ENCODE peak calls at places on chromosomes 2 and 18, in seven cellular contexts. P, R, Z, L, A, B and J are unnamed samples.

GRCh38 chr2:118993392-118993752 is 51.4 kb downstream of the MARCO start:
- DNase-seq in B (no peak), Z (no peak), P (no peak), L (no peak), R (no peak), A (no peak), J (no peak)

GRCh38 chr18:78902795-78903435 is 76.7 kb upstream of the SALL3 start:
- DNase-seq in L (no peak), A (no peak), P (no peak), R (no peak), B (no peak), Z (no peak), J (no peak)

GRCh38 chr2:172253190-172254052 is 150.7 kb upstream of the DLX2 start:
- DNase-seq in Z (no peak), A (peak), P (peak), R (peak), L (peak), B (no peak), J (peak)

GRCh38 chr2:227370791-227371312 is 8.3 kb downstream of the TM4SF20 start:
- DNase-seq in P (no peak), L (no peak), Z (no peak), A (no peak), R (no peak), B (no peak), J (no peak)

GRCh38 chr2:21194147-21194546 is 70.4 kb downstream of the TDRD15 start:
- DNase-seq in R (no peak), P (no peak), L (no peak), Z (no peak), B (no peak), A (no peak), J (no peak)

GRCh38 chr18:62126776-62127175 is 60.1 kb downstream of the PIGN start:
- DNase-seq in A (no peak), L (no peak), P (no peak), R (no peak), B (no peak), Z (no peak), J (no peak)

GRCh38 chr2:209872675-209873074 is 101.0 kb downstream of the UNC80 start:
- DNase-seq in R (no peak), Z (peak), B (peak), A (no peak), P (peak), L (no peak), J (no peak)

GRCh38 chr18:77702686-77703085 is 453.0 kb downstream of the GALR1 start:
- DNase-seq in B (no peak), L (no peak), A (no peak), R (no peak), Z (no peak), P (peak), J (no peak)

GRCh38 chr18:79507546-79508480 is 112.1 kb downstream of the NFATC1 start:
- DNase-seq in L (peak), R (no peak), B (peak), A (peak), Z (peak), P (no peak), J (no peak)

GRCh38 chr2:120007851-120008250 is 5.0 kb upstream of the EPB41L5 start:
- DNase-seq in A (no peak), P (no peak), L (no peak), B (no peak), R (no peak), Z (no peak), J (no peak)

GRCh38 chr18:75183524-75183923 is 25.4 kb downstream of the PTGR3 start:
- DNase-seq in R (peak), B (no peak), A (peak), Z (no peak), L (no peak), P (no peak), J (no peak)

GRCh38 chr2:208929489-208929864 is 494.4 kb upstream of the MAP2 start:
- DNase-seq in Z (no peak), A (no peak), L (no peak), R (no peak), B (no peak), P (no peak), J (no peak)

GRCh38 chr2:25373269-25373981 is 31.7 kb upstream of the DNMT3A start:
- DNase-seq in B (no peak), L (peak), R (no peak), P (no peak), A (peak), Z (peak), J (no peak)

GRCh38 chr18:11268691-11269686 is 119.6 kb upstream of the PIEZO2 start:
- DNase-seq in Z (no peak), A (no peak), P (no peak), B (no peak), L (no peak), R (no peak), J (no peak)

GRCh38 chr2:127046579-127046978 is 60.4 kb downstream of the BIN1 start:
- DNase-seq in B (no peak), A (peak), R (no peak), P (no peak), Z (no peak), L (peak), J (no peak)

GRCh38 chr2:86068098-86069047 is 37.3 kb downstream of the POLR1A start:
- DNase-seq in R (no peak), B (no peak), A (peak), L (peak), P (peak), Z (no peak), J (peak)

GRCh38 chr2:109383505-109384307 is 230.1 kb downstream of the SEPTIN10 start:
- DNase-seq in Z (no peak), R (no peak), B (no peak), P (no peak), L (no peak), A (peak), J (no peak)

GRCh38 chr2:197001921-197002320 is 75.4 kb upstream of the PGAP1 start:
- DNase-seq in B (no peak), L (no peak), R (no peak), Z (no peak), P (no peak), A (no peak), J (no peak)

GRCh38 chr2:62654423-62654791 is 51.1 kb upstream of the EHBP1 start:
- DNase-seq in R (peak), A (no peak), P (peak), B (no peak), Z (no peak), L (no peak), J (no peak)

GRCh38 chr2:237942512-237942897 is 24.3 kb upstream of the UBE2F start:
- DNase-seq in Z (no peak), R (no peak), L (no peak), B (no peak), P (no peak), A (no peak), J (no peak)

GRCh38 chr2:144830543-144830942 is 310.6 kb upstream of the ZEB2 start:
- DNase-seq in L (no peak), B (no peak), R (no peak), Z (no peak), A (no peak), P (no peak), J (no peak)

GRCh38 chr18:55179460-55180195 is 220.4 kb upstream of the CCDC68 start:
- DNase-seq in Z (no peak), L (no peak), A (no peak), P (no peak), R (no peak), B (no peak), J (no peak)

GRCh38 chr2:95165030-95165370 is 609 bp upstream of the ZNF2 start:
- DNase-seq in A (no peak), P (no peak), R (no peak), L (no peak), Z (no peak), B (no peak), J (no peak)

GRCh38 chr18:74468547-74469014 is 11.5 kb upstream of the DIPK1C start:
- DNase-seq in L (no peak), Z (no peak), B (no peak), A (no peak), P (no peak), R (peak), J (no peak)

GRCh38 chr18:57863706-57864105 is 60.6 kb upstream of the ATP8B1 start:
- DNase-seq in Z (no peak), P (no peak), L (no peak), R (no peak), B (no peak), A (no peak), J (no peak)

GRCh38 chr18:55353391-55353790 is 234.6 kb downstream of the TCF4 start:
- DNase-seq in P (no peak), Z (no peak), B (no peak), L (no peak), R (no peak), A (no peak), J (no peak)

GRCh38 chr2:203909192-203909945 is 27.2 kb upstream of the ICOS start:
- DNase-seq in B (peak), Z (no peak), L (no peak), P (peak), A (no peak), R (peak), J (peak)

GRCh38 chr18:22318745-22319407 is 98.8 kb downstream of the CTAGE1 start:
- DNase-seq in Z (no peak), A (no peak), L (no peak), R (no peak), B (no peak), P (no peak), J (no peak)

GRCh38 chr2:204664708-204665121 is 119.4 kb downstream of the PARD3B start:
- DNase-seq in P (peak), Z (no peak), A (no peak), R (peak), B (no peak), L (no peak), J (no peak)

GRCh38 chr18:44626807-44627206 is 53.9 kb upstream of the SETBP1 start:
- DNase-seq in R (no peak), L (no peak), A (no peak), B (no peak), Z (no peak), P (no peak), J (no peak)

GRCh38 chr18:9366126-9366714 is 31.6 kb downstream of the TWSG1 start:
- DNase-seq in R (peak), A (peak), Z (no peak), L (no peak), P (peak), B (peak), J (no peak)

GRCh38 chr2:176583530-176584101 is 314.4 kb downstream of the MTX2 start:
- DNase-seq in L (peak), Z (no peak), R (peak), B (no peak), A (no peak), P (peak), J (no peak)

GRCh38 chr2:176582183-176582582 is 312.9 kb downstream of the MTX2 start:
- DNase-seq in P (no peak), R (no peak), A (no peak), L (no peak), Z (no peak), B (no peak), J (no peak)

GRCh38 chr2:176579608-176580007 is 310.4 kb downstream of the MTX2 start:
- DNase-seq in P (no peak), L (no peak), R (no peak), Z (no peak), B (no peak), A (no peak), J (no peak)

GRCh38 chr2:176582990-176583481 is 313.8 kb downstream of the MTX2 start:
- DNase-seq in Z (no peak), R (peak), L (no peak), B (no peak), A (no peak), P (peak), J (no peak)

GRCh38 chr2:176581557-176582150 is 312.4 kb downstream of the MTX2 start:
- DNase-seq in R (no peak), A (no peak), L (no peak), B (no peak), Z (no peak), P (no peak), J (no peak)
- H3K27ac ChIP-seq in R (no peak), A (no peak), L (no peak), B (no peak), Z (no peak), P (peak), J (no peak)

GRCh38 chr2:71545572-71546274 is 92.4 kb downstream of the DYSF start:
- DNase-seq in Z (no peak), P (peak), L (no peak), A (peak), B (peak), R (no peak), J (peak)
- H3K27ac ChIP-seq in Z (peak), P (no peak), L (peak), A (peak), B (no peak), R (no peak), J (no peak)

GRCh38 chr2:100882645-100883613 is 63.0 kb downstream of the NPAS2 start:
- DNase-seq in R (peak), A (peak), Z (no peak), P (peak), L (no peak), B (no peak), J (no peak)

GRCh38 chr2:100881629-100882028 is 61.7 kb downstream of the NPAS2 start:
- DNase-seq in P (no peak), B (no peak), L (no peak), A (no peak), R (no peak), Z (no peak), J (no peak)

GRCh38 chr2:100879296-100879695 is 59.4 kb downstream of the NPAS2 start:
- DNase-seq in R (no peak), P (no peak), A (no peak), Z (no peak), B (no peak), L (no peak), J (no peak)

GRCh38 chr2:100878000-100878786 is 58.3 kb downstream of the NPAS2 start:
- DNase-seq in B (no peak), P (no peak), A (no peak), Z (no peak), R (no peak), L (peak), J (no peak)

DNA sequence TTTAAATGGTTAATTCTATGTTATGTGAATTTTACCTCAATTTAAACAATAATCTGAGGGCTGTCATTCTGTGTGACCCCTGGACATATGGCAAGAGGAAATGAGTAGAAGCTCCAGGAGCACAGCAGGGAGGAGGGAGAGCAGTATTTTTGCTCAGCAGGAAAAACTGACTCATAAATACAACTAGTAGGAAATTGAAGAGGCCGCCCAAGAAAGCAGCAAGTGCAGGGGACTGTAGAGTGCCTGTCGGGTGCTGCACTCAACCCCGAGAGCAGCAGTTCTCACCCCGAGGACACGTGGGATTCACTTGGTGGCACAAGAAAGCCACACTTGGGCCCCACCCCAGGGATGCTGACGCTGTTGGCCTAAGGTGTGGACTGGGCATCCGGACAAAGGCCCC is 60.8 kb downstream of the NPAS2 start:
- DNase-seq in R (no peak), L (no peak), B (no peak), A (no peak), P (no peak), Z (no peak), J (no peak)
- H3K27ac ChIP-seq in R (no peak), L (no peak), B (no peak), A (no peak), P (peak), Z (no peak), J (no peak)

GRCh38 chr2:217360781-217361485 is 501.1 kb upstream of the TNP1 start:
- DNase-seq in P (peak), L (peak), Z (no peak), B (no peak), R (peak), A (no peak), J (no peak)

GRCh38 chr2:217363470-217363869 is 503.6 kb upstream of the TNP1 start:
- DNase-seq in Z (no peak), P (no peak), A (no peak), R (no peak), B (no peak), L (no peak), J (no peak)

GRCh38 chr2:217362710-217363109 is 502.8 kb upstream of the TNP1 start:
- DNase-seq in R (no peak), Z (no peak), B (no peak), P (no peak), A (no peak), L (no peak), J (no peak)

GRCh38 chr2:217361491-217361890 is 501.6 kb upstream of the TNP1 start:
- DNase-seq in Z (no peak), A (no peak), B (no peak), P (no peak), L (no peak), R (no peak), J (no peak)

GRCh38 chr2:217362290-217362689 is 502.4 kb upstream of the TNP1 start:
- DNase-seq in L (no peak), R (no peak), B (no peak), Z (no peak), P (no peak), A (no peak), J (no peak)
- H3K27ac ChIP-seq in L (no peak), R (no peak), B (no peak), Z (no peak), P (no peak), A (no peak), J (no peak)

GRCh38 chr2:30613001-30613400 is 166.0 kb downstream of the LCLAT1 start:
- DNase-seq in Z (no peak), L (no peak), R (no peak), A (no peak), B (no peak), P (no peak), J (no peak)

GRCh38 chr2:30608643-30609042 is 161.6 kb downstream of the LCLAT1 start:
- DNase-seq in A (no peak), P (no peak), L (no peak), B (no peak), R (no peak), Z (no peak), J (no peak)

GRCh38 chr2:30615926-30616325 is 168.9 kb downstream of the LCLAT1 start:
- DNase-seq in Z (no peak), P (no peak), L (no peak), B (no peak), A (no peak), R (no peak), J (no peak)

GRCh38 chr2:30612371-30612770 is 165.3 kb downstream of the LCLAT1 start:
- DNase-seq in Z (no peak), A (no peak), R (no peak), P (no peak), B (no peak), L (no peak), J (no peak)

DNA sequence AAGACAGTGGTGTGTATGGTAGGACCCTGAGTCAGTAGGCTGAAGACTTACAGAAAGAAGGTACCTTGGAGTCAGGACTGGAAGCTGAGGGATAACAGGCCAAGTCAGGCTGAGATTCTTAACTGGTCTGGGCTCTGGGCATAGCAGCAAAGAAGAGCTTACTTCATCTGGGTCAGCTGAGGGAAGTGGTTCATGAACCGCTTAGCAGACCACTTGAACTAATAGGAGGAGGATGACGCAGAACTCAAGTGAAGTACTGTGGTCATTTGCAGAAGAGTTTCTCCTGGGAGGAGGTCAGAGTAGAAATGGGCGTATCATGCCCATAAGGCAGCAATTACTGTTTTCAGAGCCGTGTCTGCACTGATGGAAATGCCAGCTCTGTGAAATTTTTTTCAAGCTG is 164.5 kb downstream of the LCLAT1 start:
- DNase-seq in Z (no peak), R (no peak), L (no peak), P (no peak), A (no peak), B (no peak), J (no peak)
- H3K27ac ChIP-seq in Z (no peak), R (no peak), L (no peak), P (no peak), A (no peak), B (no peak), J (no peak)

DNA sequence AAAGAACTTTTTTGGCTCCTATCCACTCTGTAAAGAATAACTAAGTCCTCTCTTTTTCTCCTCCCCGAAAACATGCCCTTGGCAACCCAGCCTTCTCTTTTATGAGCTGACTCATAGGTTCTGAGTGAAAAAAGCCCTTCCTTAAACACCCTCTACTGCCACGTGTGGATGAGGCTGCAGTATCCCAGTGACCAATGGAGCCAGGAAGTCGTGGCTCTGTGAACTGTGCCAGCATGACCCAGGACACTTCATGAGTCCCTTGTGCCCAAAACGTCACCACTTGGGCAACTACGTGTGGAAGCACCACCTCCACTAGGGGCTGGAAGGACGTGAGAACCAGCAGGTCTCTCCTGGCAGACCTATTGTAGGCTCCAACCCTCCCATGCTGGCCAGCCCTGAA is 349.6 kb downstream of the TNS1 start:
- DNase-seq in R (peak), B (peak), A (peak), L (peak), Z (peak), P (peak), J (no peak)
- H3K27ac ChIP-seq in R (no peak), B (no peak), A (peak), L (no peak), Z (no peak), P (peak), J (no peak)